ENCODE peak calls at places on chromosomes 1 and 21, in four cellular contexts. B is GM12878, Y is K562, J is H1. O is an unnamed sample.
A peak's percentile ranks its signal among the peaks of the same experiment; 100 is the strongest.

GRCh38 chr1:228500143-228500736 is 13.1 kb downstream of the RNF187 start:
- DNase-seq in B (no peak), Y (no peak), J (peak; percentile 23), O (no peak)

GRCh38 chr1:225866061-225866844 is 15.9 kb downstream of the TMEM63A start:
- DNase-seq in B (no peak), Y (no peak), J (no peak), O (no peak)

GRCh38 chr1:15952317-15953258 is 23.3 kb downstream of the ZBTB17 start:
- DNase-seq in B (no peak), Y (peak; percentile 78), J (no peak), O (no peak)

GRCh38 chr1:21598904-21599303 is 70.3 kb downstream of the RAP1GAP start:
- DNase-seq in B (no peak), Y (no peak), J (no peak), O (no peak)

GRCh38 chr1:55071477-55071876 is 32.1 kb downstream of the PCSK9 start:
- DNase-seq in B (no peak), Y (peak; percentile 35), J (no peak), O (peak; percentile 53)

GRCh38 chr1:160251687-160252526 is 10.4 kb downstream of the DCAF8 start:
- DNase-seq in B (peak; percentile 31), Y (peak; percentile 68), J (no peak), O (peak; percentile 68)

GRCh38 chr1:206550446-206550845 is 43.1 kb downstream of the RASSF5 start:
- DNase-seq in B (no peak), Y (no peak), J (no peak), O (no peak)

GRCh38 chr1:62593825-62594394 is 3.4 kb upstream of the ANGPTL3 start:
- DNase-seq in B (no peak), Y (no peak), J (no peak), O (no peak)

GRCh38 chr1:246618240-246618639 is 52.0 kb downstream of the CNST start:
- DNase-seq in B (no peak), Y (no peak), J (no peak), O (no peak)

GRCh38 chr1:19918057-19918456 is 5.4 kb downstream of the PLA2G2E start:
- DNase-seq in B (peak; percentile 33), Y (peak; percentile 86), J (peak; percentile 92), O (peak; percentile 86)

GRCh38 chr1:230715510-230715909 is 1.6 kb upstream of the AGT start:
- DNase-seq in B (no peak), Y (no peak), J (no peak), O (no peak)

GRCh38 chr1:43822040-43822439 is 111.6 kb upstream of the ARTN start:
- DNase-seq in B (no peak), Y (no peak), J (no peak), O (no peak)

GRCh38 chr1:47216278-47217059 is 15.6 kb downstream of the TAL1 start:
- DNase-seq in B (no peak), Y (no peak), J (no peak), O (no peak)

GRCh38 chr1:151617995-151618394 is 6.1 kb downstream of the SNX27 start:
- DNase-seq in B (no peak), Y (no peak), J (no peak), O (no peak)

GRCh38 chr1:27539901-27540861 is 50.2 kb upstream of the WASF2 start:
- DNase-seq in B (no peak), Y (no peak), J (no peak), O (no peak)

GRCh38 chr1:75811211-75811981 is 14.7 kb downstream of the MSH4 start:
- DNase-seq in B (no peak), Y (no peak), J (no peak), O (no peak)

GRCh38 chr21:28239345-28239744 is 753.3 kb downstream of the LTN1 start:
- DNase-seq in B (no peak), Y (no peak), J (no peak), O (no peak)

GRCh38 chr1:5937373-5937857 is 54.8 kb downstream of the NPHP4 start:
- DNase-seq in B (no peak), Y (no peak), J (peak; percentile 10), O (no peak)

GRCh38 chr1:15347182-15347581 is 62.5 kb upstream of the EFHD2 start:
- DNase-seq in B (no peak), Y (no peak), J (no peak), O (no peak)

GRCh38 chr1:39886757-39887231 is 3.5 kb upstream of the TRIT1 start:
- DNase-seq in B (no peak), Y (no peak), J (no peak), O (peak; percentile 66)

GRCh38 chr1:21537511-21537931 is 28.3 kb downstream of the ALPL start:
- DNase-seq in B (no peak), Y (no peak), J (no peak), O (no peak)

GRCh38 chr1:62508187-62508758 is 71.4 kb downstream of the USP1 start:
- DNase-seq in B (peak; percentile 9), Y (peak; percentile 12), J (no peak), O (peak; percentile 33)

GRCh38 chr1:64171797-64172281 is 31.6 kb upstream of the UBE2U start:
- DNase-seq in B (peak; percentile 21), Y (no peak), J (no peak), O (no peak)

GRCh38 chr1:8822383-8823294 is 5.2 kb upstream of the RERE start:
- DNase-seq in B (no peak), Y (peak; percentile 61), J (no peak), O (peak; percentile 58)

GRCh38 chr1:8817413-8818324 is at the start of gene RERE:
- DNase-seq in B (peak; percentile 74), Y (peak; percentile 100), J (peak; percentile 99), O (peak; percentile 100)

GRCh38 chr1:8823295-8823664 is 5.8 kb upstream of the RERE start:
- DNase-seq in B (no peak), Y (no peak), J (no peak), O (no peak)

GRCh38 chr1:8818325-8818775 is 910 bp upstream of the RERE start:
- DNase-seq in B (no peak), Y (no peak), J (no peak), O (no peak)

DNA sequence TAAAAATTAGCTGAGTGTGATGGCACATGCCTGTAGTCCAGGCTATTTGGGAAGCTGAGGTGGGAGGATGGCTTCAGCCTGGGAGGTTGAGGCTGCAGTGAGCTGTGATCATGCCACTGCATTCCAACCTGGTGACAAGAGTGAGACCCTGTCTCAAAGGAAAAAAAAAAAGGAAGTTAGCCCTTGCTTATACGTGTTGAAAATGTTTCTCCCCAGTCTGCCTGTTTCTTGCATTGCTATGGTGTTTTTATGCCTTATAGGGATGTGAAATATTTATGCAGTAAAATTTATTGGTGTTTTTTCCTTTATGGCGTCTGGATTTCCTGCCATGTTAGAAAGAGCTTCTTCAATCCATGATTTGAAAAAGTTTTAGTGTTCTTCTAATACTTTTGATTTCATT is 3.6 kb upstream of the RERE start:
- DNase-seq in B (no peak), Y (no peak), J (no peak), O (no peak)
- TF ChIP-seq JUND in B (no peak), Y (no peak), J (no peak), O (no peak)

DNA sequence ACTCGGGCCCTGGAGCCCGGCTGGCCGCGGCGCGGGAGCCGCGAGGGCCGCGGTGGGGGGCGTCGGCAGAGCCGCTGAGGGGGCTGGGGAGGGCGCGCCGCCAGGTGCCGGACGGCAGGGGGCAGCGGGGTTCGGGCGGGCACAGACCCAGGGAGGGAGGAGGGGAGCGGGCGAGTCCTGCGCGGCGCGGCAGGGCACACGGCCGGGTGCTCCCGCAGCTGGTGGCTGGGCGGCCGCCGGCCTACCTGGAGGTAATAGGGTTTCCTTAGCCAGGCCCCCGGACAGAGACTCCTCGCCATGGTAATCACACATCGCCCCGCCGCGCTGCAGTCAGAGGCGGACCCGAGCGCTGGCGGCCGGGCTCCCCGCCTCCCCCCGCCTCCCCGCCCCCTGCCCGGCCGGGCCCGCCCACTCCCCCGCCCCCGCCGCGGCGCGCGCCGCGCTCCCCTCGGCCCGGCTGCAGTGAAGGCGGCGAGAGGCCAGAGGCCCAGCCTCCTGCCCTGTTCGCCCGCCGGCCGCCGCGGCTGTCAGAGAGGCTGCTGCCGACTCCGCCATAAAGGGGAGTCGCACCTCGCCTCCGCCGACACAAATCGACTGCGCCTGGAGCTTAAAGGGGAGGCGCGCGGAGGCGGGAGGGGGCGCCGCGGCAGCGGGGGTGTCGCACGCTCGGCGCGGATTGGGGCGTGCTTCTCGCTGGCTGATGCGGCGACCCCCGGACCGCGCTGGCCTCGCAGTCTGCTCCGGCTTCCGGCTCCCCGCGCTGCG is at the start of gene DIPK1A:
- DNase-seq in B (no peak), Y (peak; percentile 92), J (peak; percentile 83), O (peak; percentile 97)
- TF ChIP-seq NRF1 in B (no peak), Y (peak; percentile 58), J (no peak), O (no peak)

DNA sequence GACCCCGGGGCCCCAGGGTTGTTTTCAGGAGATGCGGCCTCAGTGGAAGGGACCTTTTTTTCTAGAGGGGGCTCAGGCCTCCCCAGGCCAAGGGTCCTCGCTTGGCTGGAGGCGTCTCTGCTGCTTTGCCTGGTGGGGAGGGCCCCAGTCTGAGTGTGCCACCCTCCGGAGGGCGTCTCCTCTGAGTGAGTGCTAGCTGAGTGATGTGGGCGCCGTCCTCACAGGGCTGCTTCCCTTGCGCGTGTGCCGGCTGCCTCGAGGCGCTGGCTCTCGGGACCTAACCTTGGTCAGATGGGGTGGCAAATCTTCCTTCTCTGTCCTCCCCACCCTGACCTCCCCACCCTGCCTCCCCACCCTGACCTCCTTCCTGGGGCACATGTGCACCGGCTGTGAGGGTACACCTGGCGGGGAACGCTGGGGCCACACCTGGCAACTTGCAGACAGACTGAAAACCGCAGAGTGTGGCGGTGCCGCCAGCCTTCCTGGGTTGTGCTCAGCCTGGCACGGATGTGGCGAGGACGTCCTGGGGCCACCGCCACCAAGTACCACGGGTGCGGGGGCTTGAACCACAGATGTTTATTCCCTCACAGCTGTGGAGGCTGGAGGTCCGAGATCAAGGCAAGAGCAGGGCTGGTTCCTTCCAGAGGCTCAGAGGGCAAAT is 93.0 kb upstream of the TTC34 start:
- DNase-seq in B (no peak), Y (no peak), J (no peak), O (no peak)
- TF ChIP-seq JUND in B (no peak), Y (no peak), J (no peak), O (no peak)

GRCh38 chr1:109908857-109909256 is 1.8 kb upstream of the CSF1 start:
- DNase-seq in B (no peak), Y (no peak), J (no peak), O (no peak)

GRCh38 chr1:109912214-109912861 is 1.7 kb downstream of the CSF1 start:
- DNase-seq in B (no peak), Y (no peak), J (no peak), O (no peak)

GRCh38 chr1:109909531-109909930 is 1.1 kb upstream of the CSF1 start:
- DNase-seq in B (no peak), Y (no peak), J (no peak), O (no peak)

GRCh38 chr1:109910963-109911798 is 532 bp downstream of the CSF1 start:
- DNase-seq in B (no peak), Y (peak; percentile 79), J (peak; percentile 67), O (no peak)

DNA sequence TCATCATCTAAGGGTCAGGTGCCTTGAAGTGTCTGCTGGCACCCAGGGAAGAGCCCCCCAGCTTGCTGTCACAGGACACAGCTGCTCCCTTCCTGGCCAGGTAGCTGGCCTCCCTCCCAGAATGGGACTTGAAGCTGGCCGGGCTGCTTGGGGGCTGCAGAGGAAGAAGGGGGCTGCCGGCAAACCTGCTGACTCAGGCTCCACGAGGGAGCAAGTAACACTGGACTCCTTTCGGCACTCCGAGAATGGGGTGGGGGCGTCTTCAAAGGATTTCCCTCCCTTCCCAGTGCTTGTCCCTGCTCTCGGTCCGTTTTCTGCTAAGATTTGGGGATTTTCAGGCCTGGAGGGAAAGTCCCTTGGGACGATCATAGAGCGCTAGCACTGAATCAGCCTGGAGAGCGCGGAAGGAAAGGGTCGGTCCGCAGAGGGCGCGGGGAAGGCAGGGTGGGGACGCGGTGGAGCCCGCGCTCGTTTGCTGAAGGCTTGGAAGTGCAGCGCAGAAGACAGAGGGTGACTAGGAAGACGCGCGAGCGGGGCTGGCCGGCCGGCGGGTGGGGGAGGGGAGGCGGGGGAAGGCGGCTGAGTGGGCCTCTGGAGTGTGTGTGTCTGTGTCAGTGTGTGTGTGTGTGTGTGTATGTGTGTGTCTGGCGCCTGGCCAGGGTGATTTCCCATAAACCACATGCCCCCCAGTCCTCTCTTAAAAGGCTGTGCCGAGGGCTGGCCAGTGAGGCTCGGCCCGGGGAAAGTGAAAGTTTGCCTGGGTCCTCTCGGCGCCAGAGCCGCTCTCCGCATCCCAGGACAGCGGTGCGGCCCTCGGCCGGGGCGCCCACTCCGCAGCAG is at the start of gene CSF1:
- DNase-seq in B (peak; percentile 48), Y (peak; percentile 92), J (peak; percentile 62), O (peak; percentile 87)
- TF ChIP-seq NRF1 in B (no peak), Y (peak; percentile 16), J (no peak), O (no peak)

O was measured in SK-N-SH.